ENCODE peak calls at places on chromosomes 2 and 18, in seven cellular contexts. W is neuronal stem cell, N is IMR-90, V is mesenchymal stem cell, Y is mesendoderm, X is H9, U is trophoblast cell. O is an unnamed sample.

GRCh38 chr18:67549946-67550345 is 33.4 kb upstream of the DSEL start:
- DNase-seq in W (no peak), X (no peak), Y (no peak), U (no peak), V (no peak), N (peak; percentile 19), O (no peak)

GRCh38 chr2:26475832-26476501 is 2.0 kb downstream of the OTOF start:
- DNase-seq in V (no peak), Y (no peak), N (no peak), U (no peak), W (no peak), X (no peak), O (no peak)

GRCh38 chr2:1698188-1698945 is 45.9 kb downstream of the PXDN start:
- DNase-seq in W (no peak), X (no peak), V (peak; percentile 54), Y (no peak), U (no peak), N (no peak), O (peak; percentile 32)

GRCh38 chr2:182587831-182588230 is 128.2 kb upstream of the DNAJC10 start:
- DNase-seq in N (peak; percentile 94), Y (peak; percentile 21), X (no peak), V (peak; percentile 48), U (peak; percentile 17), W (no peak), O (no peak)

GRCh38 chr2:203407496-203407895 is 79.3 kb downstream of the ABI2 start:
- DNase-seq in W (no peak), Y (no peak), X (no peak), U (no peak), V (no peak), N (peak; percentile 58), O (no peak)

GRCh38 chr2:85811173-85811849 is 57.5 kb downstream of the ATOH8 start:
- DNase-seq in W (no peak), N (peak; percentile 45), X (no peak), U (no peak), Y (no peak), V (no peak), O (no peak)

GRCh38 chr2:164975885-164976284 is 20.6 kb upstream of the SLC38A11 start:
- DNase-seq in W (no peak), V (no peak), X (no peak), N (no peak), U (no peak), Y (no peak), O (no peak)

GRCh38 chr2:205685314-205686230 is 3.3 kb downstream of the NRP2 start:
- DNase-seq in X (peak; percentile 76), N (peak; percentile 67), Y (peak; percentile 89), W (no peak), V (peak; percentile 78), U (peak; percentile 74), O (peak; percentile 78)

DNA sequence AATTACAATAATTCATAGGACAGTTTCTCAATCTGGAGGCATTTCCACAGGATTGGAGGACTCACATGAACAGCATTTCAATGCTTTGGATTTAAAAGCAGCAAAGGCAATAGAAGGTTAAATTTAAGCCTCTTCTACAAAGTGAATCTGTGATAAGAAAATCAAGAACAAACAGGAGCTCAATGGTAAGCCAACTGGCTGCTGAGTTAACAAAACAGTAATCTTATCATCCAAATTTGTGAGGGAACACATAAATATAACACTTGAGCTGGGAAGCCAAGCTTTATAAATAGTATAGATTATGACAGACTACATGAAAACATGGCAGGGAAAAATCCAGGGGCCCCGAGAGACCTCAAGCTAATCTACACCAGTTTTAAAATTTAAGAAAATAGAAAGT is 108.5 kb upstream of the PGAP1 start:
- DNase-seq in V (no peak), X (no peak), W (no peak), N (no peak), U (no peak), Y (no peak), O (no peak)
- H3K18ac ChIP-seq in V (no peak overlapping the region), X (no peak overlapping the region), W (no peak overlapping the region), N (no peak overlapping the region), U (no peak overlapping the region), Y (no peak overlapping the region), O (no peak overlapping the region)

GRCh38 chr2:201460532-201460931 is 9.0 kb downstream of the STRADB start:
- DNase-seq in U (no peak), W (no peak), Y (no peak), N (no peak), X (no peak), V (no peak), O (no peak)

GRCh38 chr2:201464547-201464946 is 13.0 kb downstream of the STRADB start:
- DNase-seq in V (no peak), Y (no peak), W (no peak), X (no peak), N (no peak), U (no peak), O (no peak)

GRCh38 chr2:201466050-201466660 is 14.6 kb downstream of the STRADB start:
- DNase-seq in Y (no peak), V (peak; percentile 72), W (no peak), N (peak; percentile 90), X (no peak), U (no peak), O (no peak)

GRCh38 chr2:201467666-201468065 is 16.1 kb downstream of the STRADB start:
- DNase-seq in V (no peak), Y (no peak), W (no peak), N (no peak), U (no peak), X (no peak), O (no peak)

GRCh38 chr2:201465524-201465971 is 14.0 kb downstream of the STRADB start:
- DNase-seq in X (no peak), W (no peak), U (no peak), Y (peak; percentile 7), N (peak; percentile 20), V (peak; percentile 15), O (no peak)
- H3K18ac ChIP-seq in X (no peak overlapping the region), W (no peak overlapping the region), U (no peak overlapping the region), Y (no peak overlapping the region), N (peak overlapping the region; percentile 58), V (no peak overlapping the region), O (no peak overlapping the region)

GRCh38 chr2:192544371-192544955 is 349.7 kb upstream of the TMEFF2 start:
- DNase-seq in X (no peak), V (no peak), N (no peak), Y (no peak), W (no peak), U (peak; percentile 45), O (no peak)
- H3K18ac ChIP-seq in X (no peak overlapping the region), V (no peak overlapping the region), N (no peak overlapping the region), Y (no peak overlapping the region), W (no peak overlapping the region), U (no peak overlapping the region), O (no peak overlapping the region)

GRCh38 chr2:175025946-175026345 is 20.8 kb upstream of the CHN1 start:
- DNase-seq in Y (no peak), N (no peak), W (no peak), X (no peak), V (no peak), U (no peak), O (no peak)
- H3K18ac ChIP-seq in Y (no peak overlapping the region), N (no peak overlapping the region), W (no peak overlapping the region), X (no peak overlapping the region), V (no peak overlapping the region), U (no peak overlapping the region), O (no peak overlapping the region)

GRCh38 chr2:50732796-50733195 is 299.1 kb downstream of the NRXN1 start:
- DNase-seq in V (no peak), N (no peak), Y (no peak), W (no peak), U (no peak), X (no peak), O (no peak)
- H3K18ac ChIP-seq in V (no peak overlapping the region), N (no peak overlapping the region), Y (no peak overlapping the region), W (no peak overlapping the region), U (no peak overlapping the region), X (no peak overlapping the region), O (no peak overlapping the region)